ENCODE peak calls at places on chromosome 19, in five cellular contexts. G is ascending aorta, Z is psoas muscle, I is heart right ventricle, J is neuronal stem cell. O is an unnamed sample.
A peak's percentile ranks its signal among the peaks of the same experiment; 100 is the strongest.

GRCh38 chr19:53883231-53883661 is 1.2 kb downstream of the PRKCG start:
- DNase-seq in Z (peak; percentile 50), I (no peak), G (no peak), J (no peak), O (no peak)

GRCh38 chr19:16290692-16291091 is 33.9 kb upstream of the KLF2 start:
- DNase-seq in J (no peak), I (peak; percentile 50), Z (no peak), G (no peak), O (no peak)

GRCh38 chr19:27846944-27847343 is 1366.0 kb downstream of the UQCRFS1 start:
- DNase-seq in I (no peak), Z (no peak), J (no peak), G (no peak), O (no peak)

GRCh38 chr19:16371540-16371986 is 46.9 kb downstream of the KLF2 start:
- DNase-seq in Z (peak; percentile 74), I (peak; percentile 44), J (no peak), G (no peak), O (no peak)

GRCh38 chr19:45508931-45509691 is 1.8 kb downstream of the VASP start:
- DNase-seq in J (peak; percentile 37), I (peak; percentile 87), Z (peak; percentile 84), G (peak; percentile 53), O (peak; percentile 84)

GRCh38 chr19:17681505-17682125 is 6.5 kb downstream of the UNC13A start:
- DNase-seq in G (no peak), I (peak; percentile 51), J (no peak), Z (no peak), O (no peak)

GRCh38 chr19:51016798-51017683 is 2.5 kb downstream of the KLK10 start:
- DNase-seq in Z (peak; percentile 67), G (no peak), J (peak; percentile 69), I (peak; percentile 23), O (no peak)

GRCh38 chr19:14182481-14182880 is 23.5 kb downstream of the ADGRL1 start:
- DNase-seq in J (no peak), Z (no peak), G (no peak), I (no peak), O (no peak)

GRCh38 chr19:12077375-12077774 is 12.8 kb downstream of the ZNF844 start:
- DNase-seq in J (no peak), G (no peak), Z (no peak), I (no peak), O (no peak)

GRCh38 chr19:918481-919156 is 1.5 kb downstream of the KISS1R start:
- DNase-seq in I (no peak), G (no peak), Z (no peak), J (no peak), O (no peak)

GRCh38 chr19:918152-918437 is 962 bp downstream of the KISS1R start:
- DNase-seq in I (no peak), G (no peak), J (no peak), Z (no peak), O (no peak)

GRCh38 chr19:917323-918151 is at the start of gene KISS1R:
- DNase-seq in Z (no peak), G (no peak), J (peak; percentile 77), I (no peak), O (no peak)

GRCh38 chr19:919157-920050 is 2.3 kb downstream of the KISS1R start:
- DNase-seq in Z (no peak), G (no peak), J (no peak), I (no peak), O (no peak)

GRCh38 chr19:920051-920857 is 3.1 kb downstream of the KISS1R start:
- DNase-seq in Z (no peak), I (no peak), G (no peak), J (no peak), O (no peak)
- H3K4me1 ChIP-seq in Z (peaks cover 20% of the 10 kb centered on the region), I (peaks cover 60% of the 10 kb centered on the region), G (peaks cover 37% of the 10 kb centered on the region), J (peaks cover 5% of the 10 kb centered on the region), O (peaks cover 42% of the 10 kb centered on the region)

GRCh38 chr19:19858751-19859150 is 6.9 kb upstream of the ZNF253 start:
- DNase-seq in J (no peak), I (no peak), Z (no peak), G (no peak), O (no peak)

GRCh38 chr19:19866599-19867248 is 1.0 kb downstream of the ZNF253 start:
- DNase-seq in Z (peak; percentile 51), G (no peak), J (peak; percentile 57), I (peak; percentile 12), O (peak; percentile 21)

GRCh38 chr19:19865750-19866598 is at the start of gene ZNF253:
- DNase-seq in I (peak; percentile 99), J (peak; percentile 95), G (peak; percentile 94), Z (peak; percentile 98), O (peak; percentile 99)

DNA sequence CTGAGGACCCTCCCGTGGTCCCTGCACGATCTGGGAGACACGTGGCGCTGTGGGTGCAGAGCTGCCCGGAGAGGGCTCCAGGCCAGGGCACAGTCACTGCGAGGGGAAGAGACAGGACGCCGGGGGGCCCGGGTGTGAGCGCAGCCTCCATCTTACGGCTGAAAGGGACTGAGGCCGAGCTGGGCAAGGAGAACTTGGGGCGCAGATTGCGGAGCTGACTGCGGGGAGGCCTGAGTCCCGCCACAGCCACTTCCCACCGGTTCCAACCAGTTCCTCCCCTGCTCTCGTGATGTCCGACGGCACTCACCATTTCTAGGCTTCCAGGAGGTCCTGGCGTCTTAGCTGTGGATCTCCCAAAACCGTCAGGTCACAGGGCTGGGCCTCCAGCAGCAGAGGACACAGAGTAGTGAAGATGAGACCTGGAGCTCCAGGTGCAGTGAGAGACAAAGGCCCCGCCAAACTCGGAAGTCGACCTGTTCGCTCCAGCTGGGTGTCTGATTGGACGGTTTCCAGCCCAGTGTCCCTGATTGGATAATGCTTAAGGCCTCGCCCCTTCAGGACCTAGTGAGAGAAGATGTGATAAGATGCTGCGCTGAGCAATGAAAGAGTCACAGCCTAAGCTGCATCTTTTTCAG is 4.8 kb upstream of the ZNF253 start:
- DNase-seq in I (peak; percentile 15), Z (no peak), G (no peak), J (peak; percentile 84), O (no peak)
- H3K4me3 ChIP-seq in I (peak overlapping the region; percentile 27), Z (no peak overlapping the region), G (no peak overlapping the region), J (no peak overlapping the region), O (no peak overlapping the region)

DNA sequence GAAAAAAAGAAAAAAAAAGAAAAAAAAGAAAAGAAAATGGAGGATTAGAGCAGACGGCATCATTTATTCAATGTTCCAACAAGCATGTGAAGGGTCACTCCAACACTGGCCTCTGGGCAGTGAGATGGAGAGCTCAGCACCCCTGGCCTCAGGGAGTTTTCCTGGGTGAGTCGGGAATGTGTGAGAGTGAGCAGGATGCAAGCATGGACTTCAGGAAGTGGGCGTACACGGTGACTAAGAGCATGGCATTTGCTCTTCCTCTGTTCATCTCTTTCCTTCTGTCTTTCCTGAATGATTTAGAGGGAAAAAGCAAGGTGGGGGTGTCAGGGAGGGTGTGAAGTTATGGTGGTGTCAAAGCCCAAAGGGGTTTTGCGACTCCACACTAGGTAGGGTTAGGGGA is 682 bp upstream of the CABP5 start:
- DNase-seq in Z (no peak), J (no peak), G (no peak), I (no peak), O (no peak)
- H3K4me1 ChIP-seq in Z (no peaks in the 10 kb centered on the region), J (no peaks in the 10 kb centered on the region), G (no peaks in the 10 kb centered on the region), I (no peaks in the 10 kb centered on the region), O (no peaks in the 10 kb centered on the region)

DNA sequence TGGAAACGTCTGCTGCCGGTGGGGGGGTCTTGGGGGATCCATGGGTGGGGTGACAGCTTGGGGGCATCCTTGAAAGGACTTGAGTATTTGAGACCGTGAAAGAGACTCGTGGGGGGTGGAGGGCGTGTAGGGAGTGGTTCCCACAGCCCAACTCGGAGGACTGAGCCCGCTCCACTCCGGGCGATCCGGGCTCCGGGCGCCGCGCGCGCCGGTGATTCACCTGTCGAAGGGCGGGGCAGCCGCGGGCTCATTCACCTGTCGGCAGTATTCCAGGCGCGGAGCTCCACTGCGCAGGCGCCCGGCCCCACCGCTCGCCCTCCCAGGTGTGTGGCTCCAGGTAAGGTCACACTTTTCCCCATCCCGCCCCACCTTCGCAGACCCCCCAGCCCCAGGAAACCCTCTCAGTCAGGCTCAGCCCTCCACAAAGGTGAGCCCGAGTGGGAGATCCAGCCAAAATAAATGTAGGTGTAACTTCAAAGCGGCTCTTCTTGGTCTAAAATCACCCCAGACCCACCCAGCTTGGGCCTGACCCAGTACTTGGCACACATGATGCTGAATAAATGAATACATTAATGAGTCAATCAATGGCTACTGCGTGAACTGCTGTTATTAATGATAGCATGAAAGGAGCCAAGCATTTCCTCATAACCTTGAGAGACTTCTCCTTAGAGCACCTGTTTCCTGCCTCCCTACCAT is 4.7 kb downstream of the NOTCH3 start:
- DNase-seq in Z (no peak), J (no peak), G (no peak), I (no peak), O (peak; percentile 81)
- H3K4me3 ChIP-seq in Z (peak overlapping the region; percentile 41), J (no peak overlapping the region), G (peak overlapping the region; percentile 58), I (peak overlapping the region; percentile 27), O (peak overlapping the region; percentile 78)

GRCh38 chr19:19385900-19386339 is 19.6 kb upstream of the GATAD2A start:
- DNase-seq in Z (no peak), I (peak; percentile 31), G (no peak), J (no peak), O (no peak)
- H3K4me1 ChIP-seq in Z (peaks cover 43% of the 10 kb centered on the region), I (peaks cover 53% of the 10 kb centered on the region), G (peaks cover 42% of the 10 kb centered on the region), J (peaks cover 10% of the 10 kb centered on the region), O (no peaks in the 10 kb centered on the region)

GRCh38 chr19:29571181-29571580 is 34.9 kb upstream of the POP4 start:
- DNase-seq in G (no peak), I (no peak), Z (no peak), J (no peak), O (no peak)
- H3K4me3 ChIP-seq in G (no peak overlapping the region), I (no peak overlapping the region), Z (no peak overlapping the region), J (no peak overlapping the region), O (no peak overlapping the region)

O was measured in tibial artery.